ENCODE peak calls at places on chromosomes 7 and 10, in ten cellular contexts. One of them, this sample, is unnamed.

GRCh38 chr7:106619213-106619612 is 41.7 kb downstream of the CCDC71L start:
- DNase-seq in cardiac fibroblast: no peak
- DNase-seq in uterus: no peak
- DNase-seq in kidney: no peak
- DNase-seq in NCI-H82: no peak
- DNase-seq in glomerular endothelial cell: no peak
- DNase-seq in activated CD4-positive, alpha-beta T cell treated with anti-CD3 and anti-CD28 coated beads for 24 hours: no peak
- DNase-seq in skeletal muscle cell: no peak
- DNase-seq in RPMI8226: no peak
- DNase-seq in midbrain: no peak
- DNase-seq in this sample: no peak

GRCh38 chr7:134774076-134774475 is 5.4 kb upstream of the CALD1 start:
- DNase-seq in cardiac fibroblast: no peak
- DNase-seq in uterus: no peak
- DNase-seq in kidney: no peak
- DNase-seq in NCI-H82: no peak
- DNase-seq in glomerular endothelial cell: no peak
- DNase-seq in activated CD4-positive, alpha-beta T cell treated with anti-CD3 and anti-CD28 coated beads for 24 hours: no peak
- DNase-seq in skeletal muscle cell: no peak
- DNase-seq in RPMI8226: no peak
- DNase-seq in midbrain: no peak
- DNase-seq in this sample: no peak

GRCh38 chr7:17434841-17435692 is 136.6 kb downstream of the AHR start:
- DNase-seq in cardiac fibroblast: no peak
- DNase-seq in uterus: no peak
- DNase-seq in kidney: no peak
- DNase-seq in NCI-H82: no peak
- DNase-seq in glomerular endothelial cell: no peak
- DNase-seq in activated CD4-positive, alpha-beta T cell treated with anti-CD3 and anti-CD28 coated beads for 24 hours: no peak
- DNase-seq in skeletal muscle cell: no peak
- DNase-seq in RPMI8226: no peak
- DNase-seq in midbrain: no peak
- DNase-seq in this sample: no peak

GRCh38 chr7:25854608-25855497 is 297.1 kb upstream of the NFE2L3 start:
- DNase-seq in cardiac fibroblast: peak
- DNase-seq in uterus: peak
- DNase-seq in kidney: peak
- DNase-seq in NCI-H82: peak
- DNase-seq in glomerular endothelial cell: no peak
- DNase-seq in activated CD4-positive, alpha-beta T cell treated with anti-CD3 and anti-CD28 coated beads for 24 hours: no peak
- DNase-seq in skeletal muscle cell: peak
- DNase-seq in RPMI8226: peak
- DNase-seq in midbrain: peak
- DNase-seq in this sample: peak

GRCh38 chr10:15931376-15931775 is 71.1 kb upstream of the MINDY3 start:
- DNase-seq in cardiac fibroblast: no peak
- DNase-seq in uterus: no peak
- DNase-seq in kidney: no peak
- DNase-seq in NCI-H82: no peak
- DNase-seq in glomerular endothelial cell: no peak
- DNase-seq in activated CD4-positive, alpha-beta T cell treated with anti-CD3 and anti-CD28 coated beads for 24 hours: no peak
- DNase-seq in skeletal muscle cell: no peak
- DNase-seq in RPMI8226: no peak
- DNase-seq in midbrain: no peak
- DNase-seq in this sample: no peak

GRCh38 chr7:70497793-70498192 is 634.2 kb upstream of the GALNT17 start:
- DNase-seq in cardiac fibroblast: no peak
- DNase-seq in uterus: no peak
- DNase-seq in kidney: no peak
- DNase-seq in NCI-H82: no peak
- DNase-seq in glomerular endothelial cell: no peak
- DNase-seq in activated CD4-positive, alpha-beta T cell treated with anti-CD3 and anti-CD28 coated beads for 24 hours: no peak
- DNase-seq in skeletal muscle cell: no peak
- DNase-seq in RPMI8226: no peak
- DNase-seq in midbrain: no peak
- DNase-seq in this sample: no peak

GRCh38 chr7:27314111-27314510 is 71.5 kb downstream of the EVX1 start:
- DNase-seq in cardiac fibroblast: no peak
- DNase-seq in uterus: no peak
- DNase-seq in kidney: no peak
- DNase-seq in NCI-H82: no peak
- DNase-seq in glomerular endothelial cell: no peak
- DNase-seq in activated CD4-positive, alpha-beta T cell treated with anti-CD3 and anti-CD28 coated beads for 24 hours: no peak
- DNase-seq in skeletal muscle cell: no peak
- DNase-seq in RPMI8226: no peak
- DNase-seq in midbrain: no peak
- DNase-seq in this sample: no peak

GRCh38 chr7:137772748-137773147 is 74.0 kb downstream of the DGKI start:
- DNase-seq in cardiac fibroblast: peak
- DNase-seq in uterus: no peak
- DNase-seq in kidney: no peak
- DNase-seq in NCI-H82: no peak
- DNase-seq in glomerular endothelial cell: peak
- DNase-seq in activated CD4-positive, alpha-beta T cell treated with anti-CD3 and anti-CD28 coated beads for 24 hours: no peak
- DNase-seq in skeletal muscle cell: peak
- DNase-seq in RPMI8226: no peak
- DNase-seq in midbrain: no peak
- DNase-seq in this sample: peak

GRCh38 chr10:4937346-4937745 is 25.9 kb upstream of the AKR1C1 start:
- DNase-seq in cardiac fibroblast: no peak
- DNase-seq in uterus: no peak
- DNase-seq in kidney: peak
- DNase-seq in NCI-H82: no peak
- DNase-seq in glomerular endothelial cell: no peak
- DNase-seq in activated CD4-positive, alpha-beta T cell treated with anti-CD3 and anti-CD28 coated beads for 24 hours: no peak
- DNase-seq in skeletal muscle cell: no peak
- DNase-seq in RPMI8226: no peak
- DNase-seq in midbrain: no peak
- DNase-seq in this sample: no peak

GRCh38 chr7:145143690-145144089 is 307.8 kb upstream of the TPK1 start:
- DNase-seq in cardiac fibroblast: no peak
- DNase-seq in uterus: no peak
- DNase-seq in kidney: no peak
- DNase-seq in NCI-H82: no peak
- DNase-seq in glomerular endothelial cell: no peak
- DNase-seq in activated CD4-positive, alpha-beta T cell treated with anti-CD3 and anti-CD28 coated beads for 24 hours: no peak
- DNase-seq in skeletal muscle cell: no peak
- DNase-seq in RPMI8226: no peak
- DNase-seq in midbrain: no peak
- DNase-seq in this sample: no peak

GRCh38 chr10:34859170-34859569 is 44.1 kb upstream of the PARD3 start:
- DNase-seq in cardiac fibroblast: peak
- DNase-seq in uterus: no peak
- DNase-seq in kidney: no peak
- DNase-seq in NCI-H82: no peak
- DNase-seq in glomerular endothelial cell: no peak
- DNase-seq in activated CD4-positive, alpha-beta T cell treated with anti-CD3 and anti-CD28 coated beads for 24 hours: no peak
- DNase-seq in skeletal muscle cell: peak
- DNase-seq in RPMI8226: peak
- DNase-seq in midbrain: no peak
- DNase-seq in this sample: no peak

GRCh38 chr10:78875331-78875877 is 193.4 kb upstream of the ZMIZ1 start:
- DNase-seq in cardiac fibroblast: no peak
- DNase-seq in uterus: no peak
- DNase-seq in kidney: no peak
- DNase-seq in NCI-H82: no peak
- DNase-seq in glomerular endothelial cell: no peak
- DNase-seq in activated CD4-positive, alpha-beta T cell treated with anti-CD3 and anti-CD28 coated beads for 24 hours: no peak
- DNase-seq in skeletal muscle cell: no peak
- DNase-seq in RPMI8226: no peak
- DNase-seq in midbrain: no peak
- DNase-seq in this sample: no peak

GRCh38 chr7:56091591-56091990 is 1.2 kb downstream of the PHKG1 start:
- DNase-seq in cardiac fibroblast: no peak
- DNase-seq in uterus: no peak
- DNase-seq in kidney: no peak
- DNase-seq in NCI-H82: no peak
- DNase-seq in glomerular endothelial cell: no peak
- DNase-seq in activated CD4-positive, alpha-beta T cell treated with anti-CD3 and anti-CD28 coated beads for 24 hours: no peak
- DNase-seq in skeletal muscle cell: no peak
- DNase-seq in RPMI8226: no peak
- DNase-seq in midbrain: peak
- DNase-seq in this sample: no peak

GRCh38 chr10:110353244-110354119 is 48.8 kb upstream of the SMNDC1 start:
- DNase-seq in cardiac fibroblast: peak
- DNase-seq in uterus: no peak
- DNase-seq in kidney: no peak
- DNase-seq in NCI-H82: peak
- DNase-seq in glomerular endothelial cell: no peak
- DNase-seq in activated CD4-positive, alpha-beta T cell treated with anti-CD3 and anti-CD28 coated beads for 24 hours: peak
- DNase-seq in skeletal muscle cell: peak
- DNase-seq in RPMI8226: peak
- DNase-seq in midbrain: no peak
- DNase-seq in this sample: peak

GRCh38 chr7:155656891-155657290 is 12.4 kb downstream of the RBM33 start:
- DNase-seq in cardiac fibroblast: no peak
- DNase-seq in uterus: no peak
- DNase-seq in kidney: no peak
- DNase-seq in NCI-H82: no peak
- DNase-seq in glomerular endothelial cell: no peak
- DNase-seq in activated CD4-positive, alpha-beta T cell treated with anti-CD3 and anti-CD28 coated beads for 24 hours: no peak
- DNase-seq in skeletal muscle cell: no peak
- DNase-seq in RPMI8226: no peak
- DNase-seq in midbrain: no peak
- DNase-seq in this sample: no peak

GRCh38 chr10:27678166-27678565 is 67.5 kb downstream of the MKX start:
- DNase-seq in cardiac fibroblast: no peak
- DNase-seq in uterus: no peak
- DNase-seq in kidney: no peak
- DNase-seq in NCI-H82: no peak
- DNase-seq in glomerular endothelial cell: no peak
- DNase-seq in activated CD4-positive, alpha-beta T cell treated with anti-CD3 and anti-CD28 coated beads for 24 hours: no peak
- DNase-seq in skeletal muscle cell: no peak
- DNase-seq in RPMI8226: no peak
- DNase-seq in midbrain: no peak
- DNase-seq in this sample: no peak

GRCh38 chr7:125436220-125436619 is 506.6 kb upstream of the POT1 start:
- DNase-seq in cardiac fibroblast: no peak
- DNase-seq in uterus: no peak
- DNase-seq in kidney: no peak
- DNase-seq in NCI-H82: no peak
- DNase-seq in glomerular endothelial cell: no peak
- DNase-seq in activated CD4-positive, alpha-beta T cell treated with anti-CD3 and anti-CD28 coated beads for 24 hours: no peak
- DNase-seq in skeletal muscle cell: no peak
- DNase-seq in RPMI8226: no peak
- DNase-seq in midbrain: no peak
- DNase-seq in this sample: no peak

This sample was measured in AG04450.